ENCODE peak calls at places on chromosomes 2 and 18, in eight cellular contexts. E is left cardiac atrium; W is activated CD8-positive, alpha-beta memory T cell treated with anti-CD3 and anti-CD28 coated beads for 48 hours; P is naive thymus-derived CD8-positive, alpha-beta T cell; T is foreskin fibroblast; Q is NCI-H1092 treated with DMSO at 0.1 percent for 48 hours; N is GM13977; Z is dorsolateral prefrontal cortex. B is an unnamed sample.

GRCh38 chr18:62730926-62731325 is 15.6 kb downstream of the PHLPP1 start:
- DNase-seq in Q (no peak), N (no peak), Z (no peak), T (no peak), E (no peak), W (no peak), P (no peak), B (no peak)

GRCh38 chr2:72220170-72220569 is 72.5 kb upstream of the CYP26B1 start:
- DNase-seq in T (no peak), W (no peak), Z (no peak), E (no peak), Q (no peak), N (no peak), P (no peak), B (no peak)

GRCh38 chr2:174681983-174682577 is 82.2 kb downstream of the CHRNA1 start:
- DNase-seq in Z (no peak), E (peak; percentile 60), T (no peak), W (no peak), P (peak; percentile 56), Q (no peak), N (peak; percentile 67), B (no peak)

GRCh38 chr18:41724195-41724594 is 230.8 kb upstream of the PIK3C3 start:
- DNase-seq in W (no peak), E (no peak), P (no peak), Q (no peak), T (no peak), Z (no peak), N (no peak), B (no peak)

GRCh38 chr2:176652300-176653182 is 383.3 kb downstream of the MTX2 start:
- DNase-seq in N (peak; percentile 44), W (no peak), Z (no peak), T (peak; percentile 34), E (no peak), P (peak; percentile 46), Q (peak; percentile 86), B (peak; percentile 12)

GRCh38 chr2:180033993-180034894 is 27.1 kb upstream of the CWC22 start:
- DNase-seq in Q (peak; percentile 75), W (no peak), N (no peak), P (no peak), T (peak; percentile 83), E (no peak), Z (no peak), B (no peak)

GRCh38 chr18:54277899-54278298 is 8.6 kb downstream of the POLI start:
- DNase-seq in Z (no peak), N (no peak), W (no peak), Q (no peak), E (no peak), P (no peak), T (no peak), B (no peak)

GRCh38 chr2:174605687-174606086 is 8.1 kb upstream of the WIPF1 start:
- DNase-seq in P (no peak), W (no peak), T (no peak), Q (no peak), E (no peak), N (no peak), Z (no peak), B (no peak)

GRCh38 chr2:239661334-239662312 is 260.8 kb upstream of the HDAC4 start:
- DNase-seq in N (no peak), W (no peak), E (no peak), Z (no peak), T (no peak), Q (no peak), P (no peak), B (no peak)

GRCh38 chr2:165273176-165273575 is 34.0 kb downstream of the SCN2A start:
- DNase-seq in P (no peak), T (no peak), Z (no peak), N (no peak), E (no peak), W (no peak), Q (no peak), B (no peak)

GRCh38 chr2:124547700-124548099 is 522.6 kb downstream of the CNTNAP5 start:
- DNase-seq in Q (no peak), P (no peak), W (no peak), E (no peak), Z (no peak), N (no peak), T (no peak), B (no peak)

GRCh38 chr2:8536686-8537571 is 144.9 kb upstream of the ID2 start:
- DNase-seq in N (no peak), W (no peak), Q (no peak), E (no peak), Z (peak; percentile 21), P (no peak), T (no peak), B (no peak)

B was measured in KG1.